ENCODE peak calls at places on chromosomes 13 and 19, in four cellular contexts. C is WTC11, M is HepG2, Q is endothelial cell of umbilical vein. W is an unnamed sample.
A peak's percentile ranks its signal among the peaks of the same experiment; 100 is the strongest.

GRCh38 chr19:23254141-23254910 is 4.1 kb upstream of the ZNF724 start:
- DNase-seq in C (no peak), M (no peak), Q (no peak), W (no peak)

GRCh38 chr13:40064723-40065122 is 409.3 kb downstream of the COG6 start:
- DNase-seq in C (no peak), M (no peak), Q (peak; percentile 57), W (peak; percentile 25)

GRCh38 chr13:100333141-100333540 is 244.2 kb downstream of the PCCA start:
- DNase-seq in C (no peak), M (no peak), Q (no peak), W (no peak)

GRCh38 chr13:93249259-93249917 is 22.8 kb downstream of the GPC6 start:
- DNase-seq in C (no peak), M (peak; percentile 90), Q (no peak), W (peak; percentile 58)

GRCh38 chr19:42130254-42130573 is 2.0 kb downstream of the POU2F2 start:
- DNase-seq in C (no peak), M (no peak), Q (no peak), W (no peak)

GRCh38 chr13:29993196-29993595 is 142.8 kb upstream of the UBL3 start:
- DNase-seq in C (no peak), M (no peak), Q (no peak), W (no peak)

GRCh38 chr13:47481521-47481920 is 519.6 kb downstream of the SUCLA2 start:
- DNase-seq in C (no peak), M (no peak), Q (no peak), W (no peak)

GRCh38 chr13:48110132-48110868 is 15.4 kb upstream of the MED4 start:
- DNase-seq in C (no peak), M (no peak), Q (peak; percentile 91), W (no peak)

GRCh38 chr13:85525411-85525810 is 273.8 kb downstream of the SLITRK6 start:
- DNase-seq in C (no peak), M (no peak), Q (no peak), W (no peak)

GRCh38 chr13:78602561-78603239 is 652 bp downstream of the POU4F1 start:
- DNase-seq in C (peak; percentile 32), M (no peak), Q (no peak), W (no peak)

GRCh38 chr13:59750860-59751259 is 412.9 kb downstream of the DIAPH3 start:
- DNase-seq in C (peak; percentile 49), M (no peak), Q (peak; percentile 4), W (no peak)

GRCh38 chr13:59746291-59746962 is 417.3 kb downstream of the DIAPH3 start:
- DNase-seq in C (no peak), M (no peak), Q (no peak), W (no peak)

GRCh38 chr13:59744747-59745394 is 418.9 kb downstream of the DIAPH3 start:
- DNase-seq in C (no peak), M (no peak), Q (no peak), W (no peak)

GRCh38 chr13:59745395-59745788 is 418.3 kb downstream of the DIAPH3 start:
- DNase-seq in C (no peak), M (peak; percentile 25), Q (no peak), W (no peak)

GRCh38 chr13:59747529-59747928 is 416.2 kb downstream of the DIAPH3 start:
- DNase-seq in C (no peak), M (peak; percentile 15), Q (no peak), W (no peak)
- TF ChIP-seq MAX in C (no peak), M (no peak), Q (no peak), W (no peak)

GRCh38 chr19:10518444-10519361 is 1.5 kb upstream of the S1PR5 start:
- DNase-seq in C (peak; percentile 45), M (no peak), Q (no peak), W (no peak)
- TF ChIP-seq MAX in C (no peak), M (no peak), Q (no peak), W (no peak)

GRCh38 chr19:56934438-56935090 is 94.0 kb upstream of the PEG3 start:
- DNase-seq in C (no peak), M (peak; percentile 92), Q (no peak), W (no peak)

GRCh38 chr19:56930647-56931592 is 90.4 kb upstream of the PEG3 start:
- DNase-seq in C (no peak), M (peak; percentile 80), Q (no peak), W (no peak)

GRCh38 chr19:56927294-56927693 is 86.8 kb upstream of the PEG3 start:
- DNase-seq in C (no peak), M (peak; percentile 85), Q (no peak), W (no peak)

GRCh38 chr19:56927791-56928207 is 87.3 kb upstream of the PEG3 start:
- DNase-seq in C (no peak), M (peak; percentile 80), Q (no peak), W (no peak)

DNA sequence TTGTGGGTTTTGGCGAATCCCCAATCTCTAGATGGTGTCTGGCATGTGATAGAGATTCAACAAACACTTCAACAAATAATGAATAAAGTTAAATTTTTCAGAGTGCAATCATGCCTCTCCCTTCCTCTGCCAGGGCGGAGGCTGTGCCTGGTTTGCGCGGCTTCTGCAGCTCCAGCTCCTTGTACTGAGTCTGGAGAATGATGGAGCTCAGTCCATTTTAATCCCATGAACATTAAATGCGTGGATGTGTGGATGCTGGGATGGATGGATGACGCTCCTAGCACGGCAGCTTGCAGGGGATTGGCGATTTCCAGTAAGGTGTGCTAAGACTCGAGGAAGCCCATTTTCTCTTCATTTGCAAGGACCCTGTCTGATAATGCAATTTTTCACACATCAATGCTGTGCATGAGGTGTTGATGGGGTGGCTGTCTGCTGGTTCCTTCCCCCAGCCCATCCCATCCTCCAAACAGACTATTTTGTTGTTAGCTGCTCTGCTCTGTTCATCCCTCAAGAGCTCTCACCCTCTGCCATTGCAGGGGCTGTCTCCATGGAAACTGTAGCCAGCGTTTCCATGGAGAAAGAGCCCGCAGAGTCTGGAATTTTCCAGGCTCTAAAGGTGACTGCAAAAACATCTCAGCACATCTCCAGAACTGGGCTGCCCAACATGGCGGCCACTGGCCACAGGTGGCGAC is 92.6 kb upstream of the PEG3 start:
- DNase-seq in C (no peak), M (no peak), Q (no peak), W (no peak)
- TF ChIP-seq MAX in C (no peak), M (no peak), Q (no peak), W (no peak)

DNA sequence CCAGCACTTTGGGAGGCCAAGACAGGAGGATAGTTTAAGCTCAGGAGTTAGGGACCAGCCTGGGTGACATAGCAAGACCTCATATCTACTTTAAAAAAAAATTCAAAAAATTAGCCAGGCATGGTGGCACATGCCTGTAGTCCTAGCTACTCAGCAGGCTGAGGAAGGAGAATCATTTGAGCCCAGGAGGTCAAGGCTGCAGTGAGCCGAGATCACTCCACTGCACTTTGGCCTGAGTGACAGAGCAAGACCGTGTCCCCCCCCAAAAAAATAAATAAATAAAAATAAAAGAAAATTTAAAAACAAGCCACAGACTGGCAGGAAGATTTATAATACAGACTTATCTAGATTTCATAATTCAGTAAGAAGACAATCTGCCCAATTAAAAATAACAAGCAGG is 14.8 kb downstream of the PSPC1 start:
- DNase-seq in C (no peak), M (no peak), Q (no peak), W (no peak)
- TF ChIP-seq MAX in C (no peak), M (no peak), Q (no peak), W (no peak)

GRCh38 chr19:6204212-6204611 is 68.7 kb downstream of the ACSBG2 start:
- DNase-seq in C (no peak), M (peak; percentile 65), Q (no peak), W (no peak)
- TF ChIP-seq MAX in C (no peak), M (no peak), Q (no peak), W (no peak)

W was measured in A549.